ENCODE peak calls at places on chromosomes 13 and 19, in four cellular contexts. M is GM12878, I is K562, L is HepG2. S is an unnamed sample.

GRCh38 chr13:111325146-111325890 is 4.9 kb downstream of the TEX29 start:
- DNase-seq in M (no peak), I (no peak), L (no peak), S (peak)

GRCh38 chr19:19385900-19386339 is 19.6 kb upstream of the GATAD2A start:
- DNase-seq in I (no peak), L (no peak), M (no peak), S (no peak)

GRCh38 chr13:44298314-44298713 is 75.3 kb upstream of the SERP2 start:
- DNase-seq in L (no peak), M (no peak), I (no peak), S (no peak)

GRCh38 chr13:92994056-92994455 is 232.6 kb upstream of the GPC6 start:
- DNase-seq in I (no peak), M (no peak), L (no peak), S (no peak)

GRCh38 chr13:99027661-99028425 is 50.0 kb upstream of the DOCK9 start:
- DNase-seq in L (no peak), M (no peak), I (no peak), S (no peak)

GRCh38 chr19:3451451-3451866 is 28.9 kb downstream of the SMIM24 start:
- DNase-seq in I (no peak), M (no peak), L (no peak), S (peak)

GRCh38 chr19:57587529-57587928 is 3.6 kb downstream of the ZIK1 start:
- DNase-seq in I (no peak), M (no peak), L (no peak), S (no peak)

GRCh38 chr19:38838986-38839761 is 7.6 kb upstream of the ECH1 start:
- DNase-seq in I (no peak), L (no peak), M (no peak), S (no peak)

GRCh38 chr13:63910406-63910957 is 2494.8 kb upstream of the PCDH20 start:
- DNase-seq in M (no peak), I (no peak), L (peak), S (no peak)

GRCh38 chr13:24307211-24308067 is 1.9 kb upstream of the C1QTNF9 start:
- DNase-seq in M (no peak), L (peak), I (no peak), S (no peak)
- TF ChIP-seq POLR2AphosphoS5 in M (no peak), L (no peak), I (no peak), S (no peak)

DNA sequence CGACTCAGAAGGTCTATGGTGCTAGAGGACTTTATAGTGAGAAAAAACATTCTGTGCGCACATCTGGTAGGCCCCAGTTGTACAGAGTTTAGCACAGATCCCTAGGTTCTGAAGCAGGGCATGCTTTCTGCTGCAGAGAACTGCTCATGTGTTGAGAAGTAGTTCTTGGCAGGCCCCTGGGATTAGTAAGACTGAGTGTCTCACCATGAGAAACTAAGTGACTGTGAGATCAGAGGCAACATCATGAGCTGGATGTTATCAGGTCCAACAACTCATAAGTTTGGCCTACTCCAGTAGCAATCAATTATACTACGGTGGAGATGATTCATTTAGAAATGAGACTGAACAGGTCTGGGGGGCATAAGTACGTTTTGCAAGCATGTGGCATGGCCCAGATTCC is 507.4 kb upstream of the KLF12 start:
- DNase-seq in L (no peak), I (no peak), M (no peak), S (no peak)
- TF ChIP-seq RFX5 in L (no peak), I (no peak), M (no peak), S (no peak)

GRCh38 chr19:48103922-48104321 is 6.7 kb downstream of the PLA2G4C start:
- DNase-seq in I (no peak), L (no peak), M (no peak), S (no peak)

GRCh38 chr19:48102870-48103751 is 7.5 kb downstream of the PLA2G4C start:
- DNase-seq in I (peak), L (peak), M (no peak), S (peak)
- TF ChIP-seq NFIC in I (peak), L (no peak), M (no peak), S (no peak)

GRCh38 chr19:42290523-42291436 is 11.2 kb upstream of the PRR19 start:
- DNase-seq in I (peak), L (peak), M (no peak), S (peak)
- TF ChIP-seq POLR2AphosphoS5 in I (peak), L (no peak), M (no peak), S (no peak)